ENCODE peak calls at places on chromosomes 7 and 10, in eight cellular contexts. One of them, this sample, is unnamed.

GRCh38 chr7:93160410-93160809 is 12.2 kb upstream of the SAMD9L start:
- DNase-seq in IMR-90: peak
- DNase-seq in fibroblast of lung: peak
- DNase-seq in GM23248: no peak
- DNase-seq in NT2/D1: no peak
- DNase-seq in HCT116: no peak
- DNase-seq in PC-3: no peak
- DNase-seq in colonic mucosa: no peak
- DNase-seq in this sample: no peak

GRCh38 chr10:107443817-107444216 is 279.3 kb upstream of the SORCS1 start:
- DNase-seq in colonic mucosa: no peak
- DNase-seq in HCT116: no peak
- DNase-seq in GM23248: no peak
- DNase-seq in NT2/D1: no peak
- DNase-seq in IMR-90: no peak
- DNase-seq in PC-3: no peak
- DNase-seq in fibroblast of lung: no peak
- DNase-seq in this sample: no peak

GRCh38 chr10:24642921-24643678 is 80.6 kb downstream of the ARHGAP21 start:
- DNase-seq in PC-3: peak
- DNase-seq in fibroblast of lung: peak
- DNase-seq in NT2/D1: peak
- DNase-seq in colonic mucosa: peak
- DNase-seq in HCT116: peak
- DNase-seq in GM23248: peak
- DNase-seq in IMR-90: peak
- DNase-seq in this sample: peak

GRCh38 chr7:39734605-39735004 is 111.2 kb downstream of the RALA start:
- DNase-seq in HCT116: no peak
- DNase-seq in NT2/D1: no peak
- DNase-seq in PC-3: no peak
- DNase-seq in colonic mucosa: no peak
- DNase-seq in IMR-90: no peak
- DNase-seq in GM23248: no peak
- DNase-seq in fibroblast of lung: no peak
- DNase-seq in this sample: peak

GRCh38 chr7:36338256-36338655 is 51.4 kb upstream of the ANLN start:
- DNase-seq in NT2/D1: no peak
- DNase-seq in fibroblast of lung: no peak
- DNase-seq in PC-3: no peak
- DNase-seq in HCT116: no peak
- DNase-seq in colonic mucosa: no peak
- DNase-seq in IMR-90: no peak
- DNase-seq in GM23248: no peak
- DNase-seq in this sample: no peak

GRCh38 chr10:114252883-114253282 is 13.8 kb downstream of the VWA2 start:
- DNase-seq in PC-3: no peak
- DNase-seq in NT2/D1: no peak
- DNase-seq in GM23248: no peak
- DNase-seq in HCT116: no peak
- DNase-seq in IMR-90: no peak
- DNase-seq in fibroblast of lung: no peak
- DNase-seq in colonic mucosa: no peak
- DNase-seq in this sample: no peak

GRCh38 chr10:28304032-28304571 is 1.2 kb upstream of the MPP7 start:
- DNase-seq in GM23248: no peak
- DNase-seq in HCT116: no peak
- DNase-seq in PC-3: no peak
- DNase-seq in colonic mucosa: no peak
- DNase-seq in fibroblast of lung: no peak
- DNase-seq in NT2/D1: no peak
- DNase-seq in IMR-90: no peak
- DNase-seq in this sample: no peak

GRCh38 chr7:2008936-2009540 is 223.7 kb downstream of the MAD1L1 start:
- DNase-seq in NT2/D1: no peak
- DNase-seq in GM23248: no peak
- DNase-seq in IMR-90: no peak
- DNase-seq in HCT116: no peak
- DNase-seq in colonic mucosa: no peak
- DNase-seq in fibroblast of lung: no peak
- DNase-seq in PC-3: no peak
- DNase-seq in this sample: no peak

GRCh38 chr7:78148166-78148894 is 349.8 kb downstream of the PHTF2 start:
- DNase-seq in NT2/D1: no peak
- DNase-seq in PC-3: no peak
- DNase-seq in GM23248: peak
- DNase-seq in IMR-90: peak
- DNase-seq in colonic mucosa: no peak
- DNase-seq in HCT116: no peak
- DNase-seq in fibroblast of lung: peak
- DNase-seq in this sample: peak

GRCh38 chr10:21692909-21693308 is 158.9 kb downstream of the MLLT10 start:
- DNase-seq in HCT116: no peak
- DNase-seq in GM23248: no peak
- DNase-seq in colonic mucosa: no peak
- DNase-seq in PC-3: peak
- DNase-seq in IMR-90: no peak
- DNase-seq in NT2/D1: no peak
- DNase-seq in fibroblast of lung: no peak
- DNase-seq in this sample: no peak

GRCh38 chr7:21884496-21884895 is 61.2 kb downstream of the CDCA7L start:
- DNase-seq in fibroblast of lung: no peak
- DNase-seq in colonic mucosa: no peak
- DNase-seq in IMR-90: no peak
- DNase-seq in GM23248: no peak
- DNase-seq in HCT116: no peak
- DNase-seq in NT2/D1: no peak
- DNase-seq in PC-3: peak
- DNase-seq in this sample: no peak

GRCh38 chr10:82211331-82211730 is 336.3 kb downstream of the NRG3 start:
- DNase-seq in colonic mucosa: no peak
- DNase-seq in PC-3: no peak
- DNase-seq in fibroblast of lung: no peak
- DNase-seq in HCT116: no peak
- DNase-seq in GM23248: no peak
- DNase-seq in IMR-90: no peak
- DNase-seq in NT2/D1: no peak
- DNase-seq in this sample: no peak

GRCh38 chr10:87991946-87992345 is 128.5 kb downstream of the PTEN start:
- DNase-seq in PC-3: no peak
- DNase-seq in fibroblast of lung: peak
- DNase-seq in IMR-90: peak
- DNase-seq in GM23248: no peak
- DNase-seq in HCT116: no peak
- DNase-seq in colonic mucosa: no peak
- DNase-seq in NT2/D1: no peak
- DNase-seq in this sample: peak

GRCh38 chr7:123864438-123864837 is 19.5 kb downstream of the HYAL4 start:
- DNase-seq in IMR-90: no peak
- DNase-seq in GM23248: no peak
- DNase-seq in fibroblast of lung: no peak
- DNase-seq in NT2/D1: no peak
- DNase-seq in colonic mucosa: peak
- DNase-seq in PC-3: no peak
- DNase-seq in HCT116: no peak
- DNase-seq in this sample: no peak

GRCh38 chr10:54282012-54282411 is 519.0 kb downstream of the PCDH15 start:
- DNase-seq in NT2/D1: no peak
- DNase-seq in PC-3: no peak
- DNase-seq in IMR-90: no peak
- DNase-seq in HCT116: no peak
- DNase-seq in fibroblast of lung: no peak
- DNase-seq in GM23248: no peak
- DNase-seq in colonic mucosa: no peak
- DNase-seq in this sample: no peak

GRCh38 chr7:156152380-156152779 is 340.1 kb upstream of the SHH start:
- DNase-seq in GM23248: no peak
- DNase-seq in HCT116: no peak
- DNase-seq in PC-3: peak
- DNase-seq in NT2/D1: no peak
- DNase-seq in colonic mucosa: no peak
- DNase-seq in IMR-90: no peak
- DNase-seq in fibroblast of lung: no peak
- DNase-seq in this sample: no peak

GRCh38 chr10:122029503-122030199 is 40.7 kb downstream of the TACC2 start:
- DNase-seq in NT2/D1: no peak
- DNase-seq in colonic mucosa: no peak
- DNase-seq in HCT116: no peak
- DNase-seq in fibroblast of lung: no peak
- DNase-seq in GM23248: peak
- DNase-seq in PC-3: no peak
- DNase-seq in IMR-90: no peak
- DNase-seq in this sample: no peak

GRCh38 chr10:22958338-22958737 is 30.5 kb downstream of the ARMC3 start:
- DNase-seq in GM23248: peak
- DNase-seq in colonic mucosa: no peak
- DNase-seq in PC-3: peak
- DNase-seq in IMR-90: no peak
- DNase-seq in HCT116: no peak
- DNase-seq in fibroblast of lung: peak
- DNase-seq in NT2/D1: no peak
- DNase-seq in this sample: peak

GRCh38 chr10:102407641-102407943 is 11.0 kb downstream of the PSD start:
- DNase-seq in GM23248: no peak
- DNase-seq in PC-3: no peak
- DNase-seq in fibroblast of lung: no peak
- DNase-seq in HCT116: no peak
- DNase-seq in IMR-90: no peak
- DNase-seq in NT2/D1: no peak
- DNase-seq in colonic mucosa: no peak
- DNase-seq in this sample: no peak

GRCh38 chr10:51266496-51266895 is 192.2 kb downstream of the PRKG1 start:
- DNase-seq in HCT116: no peak
- DNase-seq in colonic mucosa: no peak
- DNase-seq in PC-3: no peak
- DNase-seq in IMR-90: no peak
- DNase-seq in fibroblast of lung: no peak
- DNase-seq in GM23248: no peak
- DNase-seq in NT2/D1: no peak
- DNase-seq in this sample: peak

GRCh38 chr7:27662490-27663205 is at the start of gene HIBADH:
- DNase-seq in NT2/D1: peak
- DNase-seq in IMR-90: peak
- DNase-seq in colonic mucosa: peak
- DNase-seq in HCT116: peak
- DNase-seq in GM23248: peak
- DNase-seq in fibroblast of lung: peak
- DNase-seq in PC-3: peak
- DNase-seq in this sample: peak

GRCh38 chr7:27661776-27662489 is 750 bp downstream of the HIBADH start:
- DNase-seq in IMR-90: peak
- DNase-seq in HCT116: no peak
- DNase-seq in GM23248: peak
- DNase-seq in PC-3: no peak
- DNase-seq in fibroblast of lung: no peak
- DNase-seq in colonic mucosa: no peak
- DNase-seq in NT2/D1: peak
- DNase-seq in this sample: peak

GRCh38 chr7:27663989-27664331 is 1.3 kb upstream of the HIBADH start:
- DNase-seq in GM23248: no peak
- DNase-seq in PC-3: no peak
- DNase-seq in IMR-90: no peak
- DNase-seq in colonic mucosa: no peak
- DNase-seq in fibroblast of lung: no peak
- DNase-seq in NT2/D1: no peak
- DNase-seq in HCT116: no peak
- DNase-seq in this sample: no peak
- H3K9ac ChIP-seq in GM23248: peak
- H3K9ac ChIP-seq in PC-3: no peak
- H3K9ac ChIP-seq in IMR-90: no peak
- H3K9ac ChIP-seq in colonic mucosa: no peak
- H3K9ac ChIP-seq in fibroblast of lung: no peak
- H3K9ac ChIP-seq in NT2/D1: no peak
- H3K9ac ChIP-seq in HCT116: peak
- H3K9ac ChIP-seq in this sample: no peak

GRCh38 chr10:62193479-62193878 is 75.2 kb downstream of the RTKN2 start:
- DNase-seq in fibroblast of lung: no peak
- DNase-seq in HCT116: no peak
- DNase-seq in NT2/D1: no peak
- DNase-seq in colonic mucosa: no peak
- DNase-seq in PC-3: no peak
- DNase-seq in IMR-90: no peak
- DNase-seq in GM23248: no peak
- DNase-seq in this sample: no peak
- H3K9ac ChIP-seq in fibroblast of lung: no peak
- H3K9ac ChIP-seq in HCT116: no peak
- H3K9ac ChIP-seq in NT2/D1: no peak
- H3K9ac ChIP-seq in colonic mucosa: no peak
- H3K9ac ChIP-seq in PC-3: no peak
- H3K9ac ChIP-seq in IMR-90: no peak
- H3K9ac ChIP-seq in GM23248: no peak
- H3K9ac ChIP-seq in this sample: no peak

GRCh38 chr7:69632280-69632679 is 34.0 kb downstream of the AUTS2 start:
- DNase-seq in fibroblast of lung: no peak
- DNase-seq in IMR-90: no peak
- DNase-seq in PC-3: no peak
- DNase-seq in GM23248: no peak
- DNase-seq in colonic mucosa: no peak
- DNase-seq in NT2/D1: no peak
- DNase-seq in HCT116: no peak
- DNase-seq in this sample: no peak
- H3K9ac ChIP-seq in fibroblast of lung: no peak
- H3K9ac ChIP-seq in IMR-90: no peak
- H3K9ac ChIP-seq in PC-3: no peak
- H3K9ac ChIP-seq in GM23248: no peak
- H3K9ac ChIP-seq in colonic mucosa: no peak
- H3K9ac ChIP-seq in NT2/D1: no peak
- H3K9ac ChIP-seq in HCT116: no peak
- H3K9ac ChIP-seq in this sample: no peak

DNA sequence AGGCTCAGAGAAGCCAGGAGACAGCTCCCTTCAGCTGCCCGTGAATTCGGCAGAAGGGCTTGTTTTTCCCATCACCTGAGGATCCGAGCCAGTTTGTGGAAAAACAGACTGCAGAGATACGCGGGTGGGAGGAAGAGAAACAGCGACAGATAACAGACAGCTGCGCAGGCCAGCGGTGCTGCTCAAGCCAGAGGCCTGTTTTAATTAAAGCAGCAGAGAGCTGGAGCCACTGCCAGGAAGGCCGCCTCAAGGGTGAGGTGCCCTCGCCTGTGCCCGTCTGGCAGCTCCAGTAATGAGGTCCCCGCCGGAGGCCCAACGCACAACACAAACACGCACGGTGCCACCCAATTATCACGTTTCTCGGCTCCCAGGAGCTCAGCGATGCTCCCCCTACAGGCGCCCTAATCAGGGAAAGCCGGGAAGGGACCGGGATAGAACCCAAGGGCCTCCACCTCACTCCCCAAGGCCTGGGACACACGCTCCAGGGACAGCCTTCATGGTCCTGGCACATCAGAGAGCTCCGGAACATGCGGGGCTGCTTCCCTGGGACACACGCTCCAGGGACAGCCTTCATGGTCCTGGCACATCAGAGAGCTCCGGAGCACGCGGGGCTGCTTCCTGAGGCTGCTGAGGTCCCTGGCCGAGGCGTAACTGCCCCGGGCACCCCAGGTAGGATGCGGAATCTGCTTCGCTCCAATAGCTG is 60.6 kb upstream of the DNAAF5 start:
- DNase-seq in fibroblast of lung: no peak
- DNase-seq in GM23248: peak
- DNase-seq in HCT116: no peak
- DNase-seq in PC-3: no peak
- DNase-seq in IMR-90: no peak
- DNase-seq in colonic mucosa: no peak
- DNase-seq in NT2/D1: peak
- DNase-seq in this sample: peak
- H3K9ac ChIP-seq in fibroblast of lung: no peak
- H3K9ac ChIP-seq in GM23248: no peak
- H3K9ac ChIP-seq in HCT116: no peak
- H3K9ac ChIP-seq in PC-3: no peak
- H3K9ac ChIP-seq in IMR-90: no peak
- H3K9ac ChIP-seq in colonic mucosa: no peak
- H3K9ac ChIP-seq in NT2/D1: peak
- H3K9ac ChIP-seq in this sample: no peak

GRCh38 chr10:58515296-58515956 is 2.8 kb downstream of the BICC1 start:
- DNase-seq in GM23248: peak
- DNase-seq in colonic mucosa: no peak
- DNase-seq in PC-3: peak
- DNase-seq in HCT116: no peak
- DNase-seq in fibroblast of lung: peak
- DNase-seq in NT2/D1: no peak
- DNase-seq in IMR-90: no peak
- DNase-seq in this sample: no peak
- H3K9ac ChIP-seq in GM23248: peak
- H3K9ac ChIP-seq in colonic mucosa: no peak
- H3K9ac ChIP-seq in PC-3: peak
- H3K9ac ChIP-seq in HCT116: no peak
- H3K9ac ChIP-seq in fibroblast of lung: no peak
- H3K9ac ChIP-seq in NT2/D1: no peak
- H3K9ac ChIP-seq in IMR-90: no peak
- H3K9ac ChIP-seq in this sample: peak